ENCODE peak calls at places on chromosomes 7 and 10, in six cellular contexts. H is neuronal stem cell, W is GM23248, M is right atrium auricular region, S is cardiac muscle cell, Z is left ventricle myocardium inferior. Q is an unnamed sample. For H3K27me3, the result is how much of the 10 kb centered on the place peaks cover.

GRCh38 chr10:90197766-90198165 is 496.4 kb downstream of the KIF20B start:
- DNase-seq in H (no peak), W (peak), M (no peak), S (peak), Z (no peak), Q (no peak)

GRCh38 chr7:142568430-142569097 is 180.7 kb upstream of the PRSS1 start:
- DNase-seq in H (no peak), W (peak), M (no peak), S (peak), Z (no peak), Q (no peak)

GRCh38 chr10:43524434-43525247 is 49.8 kb downstream of the ZNF239 start:
- DNase-seq in H (no peak), W (no peak), M (no peak), S (no peak), Z (no peak), Q (no peak)

GRCh38 chr10:132876967-132877366 is 65.4 kb downstream of the CFAP46 start:
- DNase-seq in H (no peak), W (no peak), M (no peak), S (no peak), Z (no peak), Q (peak)

GRCh38 chr7:80775481-80775880 is 137.0 kb downstream of the CD36 start:
- DNase-seq in H (no peak), W (peak), M (no peak), S (no peak), Z (no peak), Q (no peak)

GRCh38 chr10:18610517-18610916 is 40.9 kb downstream of the NSUN6 start:
- DNase-seq in H (peak), W (peak), M (no peak), S (peak), Z (no peak), Q (no peak)

GRCh38 chr10:79056736-79057391 is 11.9 kb upstream of the ZMIZ1 start:
- DNase-seq in H (no peak), W (no peak), M (no peak), S (no peak), Z (peak), Q (no peak)

GRCh38 chr7:25386311-25386744 is 158.0 kb upstream of the NPVF start:
- DNase-seq in H (no peak), W (no peak), M (no peak), S (no peak), Z (no peak), Q (no peak)

GRCh38 chr7:122844191-122844988 is 41.9 kb downstream of the CADPS2 start:
- DNase-seq in H (no peak), W (no peak), M (no peak), S (no peak), Z (no peak), Q (no peak)

GRCh38 chr10:127563718-127564553 is 14.8 kb downstream of the NPS start:
- DNase-seq in H (no peak), W (peak), M (no peak), S (no peak), Z (no peak), Q (peak)

GRCh38 chr10:35218339-35218955 is 91.8 kb downstream of the CREM start:
- DNase-seq in H (peak), W (peak), M (peak), S (peak), Z (peak), Q (peak)

GRCh38 chr10:78109210-78109609 is 75.5 kb downstream of the RPS24 start:
- DNase-seq in H (no peak), W (no peak), M (no peak), S (no peak), Z (no peak), Q (no peak)

GRCh38 chr7:12358694-12359093 is 45.0 kb downstream of the VWDE start:
- DNase-seq in H (no peak), W (peak), M (no peak), S (no peak), Z (no peak), Q (no peak)

GRCh38 chr7:13117103-13117502 is 429.7 kb downstream of the ARL4A start:
- DNase-seq in H (no peak), W (peak), M (no peak), S (peak), Z (no peak), Q (no peak)

GRCh38 chr7:72493850-72494661 is 81.9 kb upstream of the CALN1 start:
- DNase-seq in H (peak), W (peak), M (no peak), S (peak), Z (peak), Q (peak)

GRCh38 chr10:73873843-73874215 is 526 bp downstream of the CAMK2G start:
- DNase-seq in H (no peak), W (no peak), M (no peak), S (no peak), Z (no peak), Q (no peak)

GRCh38 chr7:69598081-69598486 is at the start of gene AUTS2:
- DNase-seq in H (peak), W (peak), M (peak), S (peak), Z (peak), Q (peak)

GRCh38 chr7:29878081-29878688 is 71.9 kb downstream of the WIPF3 start:
- DNase-seq in H (no peak), W (peak), M (no peak), S (peak), Z (no peak), Q (peak)

GRCh38 chr7:5310822-5311405 is 28.2 kb downstream of the SLC29A4 start:
- DNase-seq in H (no peak), W (no peak), M (no peak), S (no peak), Z (no peak), Q (no peak)

GRCh38 chr10:25059990-25060389 is 43.6 kb downstream of the THNSL1 start:
- DNase-seq in H (no peak), W (peak), M (peak), S (peak), Z (peak), Q (peak)

GRCh38 chr7:50307368-50308012 is 3.0 kb downstream of the IKZF1 start:
- DNase-seq in H (no peak), W (no peak), M (no peak), S (no peak), Z (no peak), Q (no peak)

GRCh38 chr10:132231656-132232552 is 45.2 kb downstream of the DPYSL4 start:
- DNase-seq in H (no peak), W (no peak), M (no peak), S (no peak), Z (no peak), Q (no peak)

GRCh38 chr10:91043173-91043910 is 122.5 kb upstream of the ANKRD1 start:
- DNase-seq in H (no peak), W (peak), M (no peak), S (peak), Z (no peak), Q (peak)

GRCh38 chr10:71999360-72000072 is 35.3 kb downstream of the CHST3 start:
- DNase-seq in H (no peak), W (peak), M (peak), S (peak), Z (peak), Q (peak)

GRCh38 chr7:98051118-98051744 is 55.4 kb upstream of the LMTK2 start:
- DNase-seq in H (peak), W (no peak), M (no peak), S (no peak), Z (no peak), Q (peak)

GRCh38 chr7:151167197-151167911 is at the start of gene GBX1:
- DNase-seq in H (peak), W (peak), M (no peak), S (no peak), Z (no peak), Q (no peak)

GRCh38 chr7:519429-519973 is at the start of gene PDGFA:
- DNase-seq in H (no peak), W (peak), M (no peak), S (peak), Z (peak), Q (no peak)

GRCh38 chr7:21550821-21551531 is 8.1 kb downstream of the DNAH11 start:
- DNase-seq in H (no peak), W (no peak), M (no peak), S (no peak), Z (no peak), Q (no peak)

GRCh38 chr10:123784216-123784615 is 107.4 kb downstream of the CPXM2 start:
- DNase-seq in H (no peak), W (no peak), M (peak), S (no peak), Z (no peak), Q (no peak)

GRCh38 chr10:123783296-123783695 is 108.3 kb downstream of the CPXM2 start:
- DNase-seq in H (no peak), W (no peak), M (peak), S (no peak), Z (no peak), Q (peak)

GRCh38 chr10:123781956-123782500 is 109.6 kb downstream of the CPXM2 start:
- DNase-seq in H (peak), W (no peak), M (no peak), S (no peak), Z (no peak), Q (no peak)

GRCh38 chr10:123781324-123781900 is 110.2 kb downstream of the CPXM2 start:
- DNase-seq in H (no peak), W (no peak), M (peak), S (no peak), Z (no peak), Q (no peak)

DNA sequence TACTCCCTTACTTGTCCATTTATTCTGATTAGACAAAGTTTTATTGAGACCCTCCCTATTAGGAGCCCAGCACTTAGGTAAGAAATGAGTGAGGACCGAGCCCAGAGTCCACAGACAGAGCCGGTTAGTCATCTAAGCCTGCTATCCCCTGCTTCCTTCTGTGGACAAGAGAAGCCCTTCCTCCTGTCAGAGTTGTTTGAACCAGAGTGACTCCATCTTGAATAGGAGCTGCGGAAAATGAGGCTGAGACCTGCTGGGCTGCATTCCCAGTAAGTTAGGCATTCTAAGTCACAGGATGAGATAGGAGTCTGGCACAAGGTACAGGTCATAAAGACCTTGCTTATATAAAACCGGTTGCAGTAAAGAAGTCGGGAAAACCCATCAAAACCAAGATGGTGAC is 109.1 kb downstream of the CPXM2 start:
- DNase-seq in H (no peak), W (no peak), M (peak), S (no peak), Z (no peak), Q (no peak)
- H3K27me3 ChIP-seq in H (under half), W (under half), M (under half), S (under half), Z (half or more), Q (under half)

GRCh38 chr7:156458011-156458410 is 182.6 kb upstream of the RNF32 start:
- DNase-seq in H (no peak), W (no peak), M (no peak), S (no peak), Z (no peak), Q (no peak)
- H3K27me3 ChIP-seq in H (under half), W (under half), M (under half), S (under half), Z (half or more), Q (under half)

GRCh38 chr10:100825325-100825875 is 80.0 kb downstream of the PAX2 start:
- DNase-seq in H (no peak), W (no peak), M (no peak), S (no peak), Z (no peak), Q (no peak)
- H3K27me3 ChIP-seq in H (half or more), W (half or more), M (half or more), S (half or more), Z (half or more), Q (under half)

GRCh38 chr10:100895896-100896295 is 16.9 kb upstream of the SLF2 start:
- DNase-seq in H (no peak), W (no peak), M (no peak), S (no peak), Z (no peak), Q (no peak)
- H3K27me3 ChIP-seq in H (under half), W (under half), M (under half), S (under half), Z (half or more), Q (under half)

DNA sequence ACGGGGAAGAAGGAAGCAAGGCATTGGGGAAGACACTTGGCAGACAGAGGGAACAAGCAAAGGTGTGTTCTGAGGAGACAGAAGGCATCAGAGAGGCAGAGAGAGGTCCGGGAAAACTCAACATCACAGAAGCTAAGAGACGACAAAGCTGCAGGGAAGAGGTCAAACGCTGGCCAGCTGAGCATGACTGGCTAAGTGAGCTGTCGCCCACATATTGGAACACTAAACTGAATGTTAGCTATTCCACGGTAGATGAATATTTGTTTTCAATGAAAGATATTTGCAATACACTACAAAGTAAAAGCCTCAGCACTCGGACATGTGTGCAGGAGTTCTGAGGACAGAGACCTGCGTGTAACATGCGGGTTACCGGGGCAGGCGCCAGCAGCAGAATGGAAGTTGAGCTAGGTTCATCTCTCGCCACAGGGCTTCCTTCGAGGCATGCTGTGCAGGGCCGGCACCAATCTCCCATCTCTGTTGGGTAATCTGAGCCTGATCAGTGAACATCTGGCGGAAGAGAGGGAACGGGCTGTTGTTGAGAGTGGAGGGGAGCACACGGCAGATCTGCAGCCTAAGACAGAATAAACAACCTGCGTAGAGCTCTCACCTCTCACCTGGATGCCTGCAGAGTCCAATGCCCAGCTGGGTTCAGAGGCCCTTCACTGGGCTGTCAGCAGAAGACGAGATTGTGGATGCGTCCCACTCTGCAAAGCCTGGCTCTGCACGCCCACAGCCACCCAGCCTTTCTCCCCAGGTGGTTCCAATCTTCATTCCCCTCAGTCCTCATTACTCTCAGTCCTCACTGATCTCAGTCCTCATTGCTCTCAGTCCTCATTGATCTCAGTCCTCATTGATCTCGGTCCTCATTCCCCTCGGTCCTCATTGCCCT is 35.9 kb downstream of the INSIG1 start:
- DNase-seq in H (no peak), W (no peak), M (no peak), S (no peak), Z (no peak), Q (no peak)
- H3K27me3 ChIP-seq in H (under half), W (under half), M (under half), S (under half), Z (under half), Q (under half)